ENCODE peak calls at places on chromosomes 2 and 18, in five cellular contexts. M is K562, S is GM23248, Z is H9, F is HCT116. V is an unnamed sample. For H3K4me1 and H3K79me2, the result is how much of the 10 kb centered on the place peaks cover.

GRCh38 chr2:16756831-16757644 is 91.4 kb upstream of the CYRIA start:
- DNase-seq in M (peak), F (peak), Z (peak), S (peak), V (peak)

GRCh38 chr2:12452211-12452610 is 264.5 kb upstream of the TRIB2 start:
- DNase-seq in Z (no peak), F (no peak), M (no peak), S (no peak), V (no peak)

GRCh38 chr2:124267821-124268220 is 242.7 kb downstream of the CNTNAP5 start:
- DNase-seq in F (no peak), S (no peak), M (no peak), Z (no peak), V (peak)

GRCh38 chr2:15278296-15278695 is 282.8 kb downstream of the NBAS start:
- DNase-seq in F (no peak), S (no peak), Z (no peak), M (no peak), V (no peak)

GRCh38 chr2:237980087-237980486 is 13.3 kb downstream of the UBE2F start:
- DNase-seq in M (no peak), S (no peak), Z (no peak), F (no peak), V (no peak)

GRCh38 chr2:45406626-45407025 is 204.4 kb downstream of the SRBD1 start:
- DNase-seq in M (no peak), S (no peak), F (no peak), Z (no peak), V (no peak)

GRCh38 chr2:40554665-40555294 is 102.9 kb upstream of the SLC8A1 start:
- DNase-seq in F (peak), M (peak), Z (peak), S (peak), V (peak)

GRCh38 chr18:4581966-4582365 is 126.9 kb upstream of the DLGAP1 start:
- DNase-seq in M (no peak), Z (no peak), F (no peak), S (no peak), V (no peak)

GRCh38 chr2:16218651-16219050 is 278.3 kb downstream of the MYCN start:
- DNase-seq in S (no peak), M (peak), F (peak), Z (peak), V (peak)

GRCh38 chr2:10423400-10423774 is 24.7 kb downstream of the ODC1 start:
- DNase-seq in S (no peak), F (no peak), Z (no peak), M (no peak), V (no peak)

GRCh38 chr2:85053802-85054201 is 79.4 kb upstream of the TCF7L1 start:
- DNase-seq in Z (no peak), M (peak), F (peak), S (peak), V (no peak)

GRCh38 chr2:44342854-44343253 is 18.4 kb downstream of the PREPL start:
- DNase-seq in Z (no peak), F (no peak), M (no peak), S (peak), V (peak)

GRCh38 chr2:3493610-3493997 is 25.7 kb downstream of the ADI1 start:
- DNase-seq in M (peak), F (no peak), S (no peak), Z (peak), V (no peak)

GRCh38 chr2:25700221-25700660 is 26.9 kb upstream of the DTNB start:
- DNase-seq in F (peak), S (peak), M (peak), Z (peak), V (peak)

GRCh38 chr18:79525556-79526467 is 130.1 kb downstream of the NFATC1 start:
- DNase-seq in F (no peak), M (no peak), Z (peak), S (peak), V (no peak)

GRCh38 chr2:78541451-78542267 is 483.8 kb upstream of the REG3G start:
- DNase-seq in Z (peak), S (no peak), F (no peak), M (peak), V (no peak)

GRCh38 chr18:36352384-36352783 is 54.9 kb downstream of the FHOD3 start:
- DNase-seq in Z (no peak), M (no peak), S (peak), F (no peak), V (no peak)

GRCh38 chr2:217994776-217995274 is 8.0 kb downstream of the TNS1 start:
- DNase-seq in S (peak), F (no peak), M (no peak), Z (no peak), V (no peak)

GRCh38 chr2:54724560-54725342 is 1.3 kb downstream of the EML6 start:
- DNase-seq in F (no peak), S (peak), Z (peak), M (peak), V (peak)

GRCh38 chr2:64196986-64197385 is 52.8 kb upstream of the PELI1 start:
- DNase-seq in S (no peak), Z (no peak), F (no peak), M (no peak), V (no peak)

GRCh38 chr18:7090771-7091170 is 26.8 kb downstream of the LAMA1 start:
- DNase-seq in S (no peak), Z (no peak), F (no peak), M (no peak), V (no peak)

GRCh38 chr18:79242246-79242645 is 153.5 kb upstream of the NFATC1 start:
- DNase-seq in S (no peak), F (no peak), M (no peak), Z (no peak), V (peak)

GRCh38 chr2:28398101-28398834 is 5.6 kb downstream of the FOSL2 start:
- DNase-seq in S (peak), F (no peak), Z (no peak), M (no peak), V (no peak)

GRCh38 chr2:55555977-55556376 is 36.5 kb downstream of the CFAP36 start:
- DNase-seq in F (no peak), S (peak), Z (no peak), M (no peak), V (no peak)

GRCh38 chr18:71471963-71472725 is 1072.0 kb downstream of the CBLN2 start:
- DNase-seq in Z (peak), S (no peak), F (no peak), M (no peak), V (no peak)

GRCh38 chr18:58646334-58646862 is 17.5 kb upstream of the ALPK2 start:
- DNase-seq in Z (no peak), F (no peak), M (no peak), S (no peak), V (no peak)

GRCh38 chr2:160306985-160307384 is 106.9 kb upstream of the ITGB6 start:
- DNase-seq in Z (no peak), F (no peak), M (no peak), S (peak), V (no peak)

GRCh38 chr2:129112181-129112580 is 793.5 kb upstream of the HS6ST1 start:
- DNase-seq in S (no peak), Z (no peak), M (no peak), F (no peak), V (no peak)

GRCh38 chr2:24435391-24436316 is 55.4 kb upstream of the NCOA1 start:
- DNase-seq in S (peak), Z (no peak), M (no peak), F (no peak), V (no peak)

GRCh38 chr2:133953524-133953923 is 300.3 kb upstream of the MGAT5 start:
- DNase-seq in S (no peak), F (no peak), M (no peak), Z (no peak), V (peak)

GRCh38 chr2:109648041-109648527 is 33.9 kb downstream of the SOWAHC start:
- DNase-seq in M (no peak), S (peak), F (no peak), Z (no peak), V (no peak)

GRCh38 chr2:196934672-196935071 is 8.2 kb upstream of the PGAP1 start:
- DNase-seq in Z (no peak), S (no peak), F (no peak), M (no peak), V (no peak)

GRCh38 chr2:214604861-214605260 is 194.0 kb downstream of the VWC2L start:
- DNase-seq in S (peak), Z (no peak), F (no peak), M (no peak), V (no peak)

GRCh38 chr2:159557437-159558034 is 58.8 kb downstream of the BAZ2B start:
- DNase-seq in F (peak), M (no peak), Z (peak), S (peak), V (peak)

GRCh38 chr2:38217401-38218188 is 141.6 kb upstream of the CYP1B1 start:
- DNase-seq in F (no peak), M (no peak), Z (no peak), S (no peak), V (no peak)

GRCh38 chr18:40413160-40413559 is 1541.9 kb upstream of the PIK3C3 start:
- DNase-seq in Z (peak), M (no peak), F (no peak), S (peak), V (no peak)

GRCh38 chr18:26008096-26008495 is 82.3 kb downstream of the SS18 start:
- DNase-seq in F (no peak), M (no peak), S (no peak), Z (no peak), V (no peak)

GRCh38 chr2:9981646-9982045 is 30.2 kb downstream of the GRHL1 start:
- DNase-seq in S (peak), Z (no peak), M (no peak), F (no peak), V (no peak)

GRCh38 chr2:190836767-190837166 is 43.9 kb upstream of the GLS start:
- DNase-seq in Z (no peak), S (no peak), M (no peak), F (no peak), V (no peak)

DNA sequence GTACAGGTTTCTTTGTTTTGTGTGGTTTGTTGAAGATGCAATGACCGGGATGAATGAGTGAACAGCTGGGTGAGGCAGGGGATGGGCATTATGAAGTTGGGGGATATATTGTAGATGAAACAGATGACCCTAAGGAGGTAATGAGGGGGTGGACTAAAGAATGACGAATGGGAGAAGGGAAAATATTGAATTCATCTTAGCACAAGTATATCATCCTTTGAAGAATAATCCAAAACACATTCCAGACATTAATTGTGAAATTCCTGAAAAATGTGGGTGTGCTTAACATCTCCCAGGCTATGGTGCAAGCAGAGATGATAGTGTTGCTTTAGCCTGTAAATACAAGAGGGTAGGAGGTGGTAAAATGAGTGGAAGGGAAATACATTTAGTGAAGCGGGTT is 5.8 kb downstream of the CRIM1 start:
- DNase-seq in M (no peak), S (peak), F (no peak), Z (no peak), V (no peak)
- H3K4me1 ChIP-seq in M (under half), S (half or more), F (half or more), Z (under half), V (under half)

GRCh38 chr2:118737690-118738089 is 109.8 kb downstream of the EN1 start:
- DNase-seq in S (no peak), Z (no peak), F (no peak), M (no peak), V (no peak)
- H3K79me2 ChIP-seq in S (under half), Z (under half), F (under half), M (under half), V (under half)

GRCh38 chr2:127655209-127656073 is 9.5 kb downstream of the GPR17 start:
- DNase-seq in S (no peak), F (no peak), M (no peak), Z (no peak), V (no peak)
- H3K4me1 ChIP-seq in S (under half), F (under half), M (under half), Z (under half), V (under half)

DNA sequence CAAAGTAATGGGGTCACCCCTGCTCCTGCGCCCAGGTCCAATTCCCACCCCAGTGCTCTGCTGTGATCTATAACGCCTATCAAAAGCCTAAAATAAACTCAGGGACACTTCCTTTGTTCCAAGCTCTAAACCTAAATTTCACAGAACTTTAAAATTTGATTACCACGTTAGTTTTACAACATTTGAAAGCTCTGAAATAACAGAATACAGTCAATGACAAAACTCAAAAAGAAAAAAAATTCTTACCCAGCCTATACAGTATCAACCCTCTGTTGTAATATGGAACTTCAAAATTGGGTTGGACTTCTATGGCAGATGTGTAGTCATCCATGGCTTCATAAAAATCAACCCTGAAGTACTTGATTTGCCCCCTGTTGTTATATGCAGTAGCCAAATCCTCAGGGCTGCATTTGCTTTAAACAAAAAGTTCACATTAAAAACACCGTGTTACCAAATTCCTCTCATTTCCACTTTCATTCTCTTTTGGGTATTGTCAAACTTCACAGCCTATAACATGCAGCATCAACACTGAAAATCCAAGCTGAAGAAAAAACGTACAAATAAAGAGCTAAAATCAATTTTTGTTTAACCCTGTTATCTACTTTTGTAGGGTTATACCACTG is 4.0 kb downstream of the TTC32 start:
- DNase-seq in F (no peak), Z (no peak), M (peak), S (peak), V (no peak)
- H3K79me2 ChIP-seq in F (under half), Z (under half), M (half or more), S (half or more), V (under half)

GRCh38 chr2:207143474-207144190 is 22.1 kb downstream of the KLF7 start:
- DNase-seq in S (peak), M (no peak), F (no peak), Z (peak), V (no peak)
- H3K4me1 ChIP-seq in S (half or more), M (under half), F (under half), Z (under half), V (under half)

GRCh38 chr2:100826494-100826893 is 6.6 kb downstream of the NPAS2 start:
- DNase-seq in Z (no peak), F (no peak), S (no peak), M (no peak), V (no peak)
- H3K79me2 ChIP-seq in Z (under half), F (under half), S (under half), M (under half), V (under half)

GRCh38 chr2:62142054-62142453 is 53.9 kb upstream of the B3GNT2 start:
- DNase-seq in F (no peak), M (no peak), S (no peak), Z (no peak), V (no peak)

GRCh38 chr2:62137431-62137830 is 58.5 kb upstream of the B3GNT2 start:
- DNase-seq in Z (no peak), S (no peak), F (no peak), M (no peak), V (no peak)

GRCh38 chr2:62140785-62141740 is 54.9 kb upstream of the B3GNT2 start:
- DNase-seq in M (no peak), F (no peak), S (no peak), Z (no peak), V (no peak)

GRCh38 chr2:62133320-62133823 is 62.5 kb upstream of the B3GNT2 start:
- DNase-seq in F (no peak), Z (no peak), S (no peak), M (no peak), V (no peak)

GRCh38 chr2:62136956-62137355 is 59.0 kb upstream of the B3GNT2 start:
- DNase-seq in M (no peak), F (no peak), Z (no peak), S (no peak), V (no peak)
- H3K4me1 ChIP-seq in M (under half), F (under half), Z (under half), S (under half), V (under half)

GRCh38 chr18:76834379-76834778 is 12.0 kb downstream of the ZNF236 start:
- DNase-seq in F (no peak), S (no peak), Z (no peak), M (no peak), V (no peak)
- H3K79me2 ChIP-seq in F (half or more), S (half or more), Z (under half), M (half or more), V (half or more)

GRCh38 chr2:206096876-206097275 is 10.9 kb upstream of the INO80D start:
- DNase-seq in S (no peak), M (no peak), F (no peak), Z (no peak), V (no peak)
- H3K4me1 ChIP-seq in S (under half), M (under half), F (under half), Z (under half), V (under half)

GRCh38 chr18:50060822-50061221 is 134.1 kb downstream of the MYO5B start:
- DNase-seq in F (no peak), S (no peak), Z (no peak), M (no peak), V (no peak)

GRCh38 chr18:50065527-50065926 is 129.4 kb downstream of the MYO5B start:
- DNase-seq in F (no peak), S (no peak), M (no peak), Z (no peak), V (no peak)

GRCh38 chr18:50065039-50065438 is 129.9 kb downstream of the MYO5B start:
- DNase-seq in S (no peak), F (no peak), M (no peak), Z (no peak), V (no peak)

GRCh38 chr18:50058731-50059130 is 136.2 kb downstream of the MYO5B start:
- DNase-seq in M (no peak), Z (no peak), S (no peak), F (no peak), V (no peak)

GRCh38 chr18:50061876-50062517 is 132.9 kb downstream of the MYO5B start:
- DNase-seq in S (no peak), Z (no peak), M (no peak), F (no peak), V (no peak)
- H3K79me2 ChIP-seq in S (under half), Z (under half), M (under half), F (under half), V (under half)